ENCODE peak calls at places on chromosomes 6 and 20, in five cellular contexts. L is GM19239; P is activated T-helper 1 cell treated with anti-CD3 and anti-CD28 coated beads, Interleukin-12 subunit alpha, Interleukin-12 subunit beta, Interleukin-2, Interleukin-4 antibody, amounts not matched to agents 30 ng/mL and 10 ng/mL and 1 ng/mL, durations not matched to agents 14 hours and 24 hours and 36 hours; G is C1 segment of cervical spinal cord; Z is HS-27A. X is an unnamed sample.

GRCh38 chr6:11126876-11127275 is 15.4 kb upstream of the ERVFRD-1 start:
- DNase-seq in L (no peak), P (no peak), G (no peak), Z (no peak), X (no peak)

GRCh38 chr6:52994031-52994788 is 874 bp downstream of the GSTA4 start:
- DNase-seq in L (no peak), P (no peak), G (peak), Z (no peak), X (no peak)

GRCh38 chr6:146628350-146628749 is 29.6 kb downstream of the ADGB start:
- DNase-seq in L (no peak), P (no peak), G (no peak), Z (no peak), X (no peak)

GRCh38 chr6:75326557-75327258 is 42.1 kb upstream of the TMEM30A start:
- DNase-seq in L (no peak), P (no peak), G (no peak), Z (no peak), X (no peak)

GRCh38 chr6:33710296-33711121 is 991 bp downstream of the UQCC2 start:
- DNase-seq in L (no peak), P (no peak), G (no peak), Z (no peak), X (peak)

GRCh38 chr6:151443911-151444621 is 7.9 kb downstream of the RMND1 start:
- DNase-seq in L (no peak), P (no peak), G (no peak), Z (no peak), X (no peak)

GRCh38 chr20:3751664-3752385 is 15.7 kb downstream of the ADISSP start:
- DNase-seq in L (no peak), P (peak), G (no peak), Z (no peak), X (no peak)

GRCh38 chr6:25578538-25578937 is 73.5 kb upstream of the SCGN start:
- DNase-seq in L (no peak), P (no peak), G (no peak), Z (no peak), X (no peak)

GRCh38 chr6:155040946-155041345 is 45.8 kb downstream of the TIAM2 start:
- DNase-seq in L (no peak), P (no peak), G (no peak), Z (no peak), X (no peak)

GRCh38 chr6:54390362-54390761 is 82.1 kb downstream of the TINAG start:
- DNase-seq in L (no peak), P (no peak), G (no peak), Z (no peak), X (no peak)

GRCh38 chr6:43172127-43173007 is 1.3 kb downstream of the SRF start:
- DNase-seq in L (no peak), P (peak), G (peak), Z (no peak), X (peak)

X was measured in DND-41.